ENCODE peak calls at places on chromosomes 2 and 18, in nine cellular contexts. T, O, H, R, I, E, W, Q and D are unnamed samples.

GRCh38 chr2:233209978-233210680 is 41.3 kb upstream of the ATG16L1 start:
- DNase-seq in E (no peak), T (peak), H (no peak), O (no peak), I (no peak), R (peak), Q (no peak), W (no peak), D (peak)

GRCh38 chr2:231387904-231388724 is 7.4 kb upstream of the B3GNT7 start:
- DNase-seq in T (no peak), R (no peak), O (no peak), I (no peak), W (no peak), Q (no peak), H (no peak), E (no peak), D (no peak)

GRCh38 chr18:3008546-3008945 is 4.4 kb downstream of the LPIN2 start:
- DNase-seq in H (no peak), I (no peak), Q (no peak), T (peak), O (no peak), E (no peak), R (no peak), W (no peak), D (peak)

GRCh38 chr2:10079192-10079930 is 850 bp downstream of the CYS1 start:
- DNase-seq in W (peak), O (no peak), R (no peak), T (peak), H (peak), Q (no peak), I (no peak), E (peak), D (peak)

GRCh38 chr2:176177580-176178270 is 10.7 kb upstream of the HOXD1 start:
- DNase-seq in Q (no peak), W (peak), E (no peak), R (no peak), T (no peak), H (no peak), O (no peak), I (no peak), D (no peak)

GRCh38 chr2:10911291-10912075 is at the start of gene KCNF1:
- DNase-seq in W (peak), I (peak), Q (peak), O (no peak), E (peak), R (peak), H (peak), T (peak), D (peak)

GRCh38 chr2:213021971-213022899 is 129.2 kb downstream of the IKZF2 start:
- DNase-seq in Q (no peak), W (no peak), I (no peak), R (no peak), O (peak), E (no peak), H (no peak), T (peak), D (peak)

GRCh38 chr2:141911485-141912066 is 219.2 kb downstream of the LRP1B start:
- DNase-seq in T (peak), R (no peak), W (peak), I (peak), H (peak), Q (no peak), O (no peak), E (no peak), D (peak)

GRCh38 chr2:105188343-105188742 is 53.2 kb upstream of the GPR45 start:
- DNase-seq in Q (no peak), I (no peak), T (no peak), E (no peak), R (no peak), W (no peak), O (no peak), H (no peak), D (no peak)

GRCh38 chr2:17543131-17543660 is 2.7 kb downstream of the VSNL1 start:
- DNase-seq in Q (no peak), H (no peak), E (no peak), I (no peak), R (no peak), O (no peak), T (no peak), W (no peak), D (no peak)

GRCh38 chr2:180644709-180645108 is 335.7 kb upstream of the UBE2E3 start:
- DNase-seq in E (peak), O (no peak), T (peak), W (no peak), H (no peak), R (no peak), Q (peak), I (no peak), D (peak)

GRCh38 chr2:39724828-39725144 is 54.3 kb downstream of the THUMPD2 start:
- DNase-seq in T (peak), R (no peak), W (no peak), H (no peak), Q (no peak), E (no peak), O (no peak), I (no peak), D (peak)

GRCh38 chr2:158411748-158412147 is 44.8 kb downstream of the CCDC148 start:
- DNase-seq in R (no peak), T (no peak), E (no peak), I (no peak), H (no peak), O (no peak), Q (no peak), W (no peak), D (no peak)

GRCh38 chr2:205730701-205731271 is 48.5 kb downstream of the NRP2 start:
- DNase-seq in O (no peak), H (no peak), W (no peak), I (no peak), E (no peak), Q (no peak), T (no peak), R (no peak), D (no peak)

GRCh38 chr2:37344453-37345361 is at the start of gene QPCT:
- DNase-seq in W (peak), H (no peak), I (no peak), E (peak), R (peak), T (peak), Q (peak), O (peak), D (peak)

GRCh38 chr2:88059979-88060906 is 4.7 kb upstream of the KRCC1 start:
- DNase-seq in E (no peak), R (no peak), O (peak), I (peak), T (peak), W (peak), Q (no peak), H (peak), D (peak)

GRCh38 chr2:46958431-46959017 is 42.9 kb upstream of the MCFD2 start:
- DNase-seq in O (no peak), W (no peak), Q (no peak), I (no peak), R (peak), T (no peak), H (no peak), E (no peak), D (no peak)

GRCh38 chr2:204010611-204011560 is 74.3 kb downstream of the ICOS start:
- DNase-seq in H (no peak), E (no peak), Q (no peak), R (no peak), O (no peak), W (no peak), I (no peak), T (no peak), D (no peak)

GRCh38 chr2:191190439-191190838 is 39.6 kb upstream of the STAT4 start:
- DNase-seq in H (no peak), Q (no peak), W (peak), T (no peak), R (no peak), O (no peak), I (no peak), E (no peak), D (no peak)

GRCh38 chr18:49647496-49648168 is 85.8 kb downstream of the LIPG start:
- DNase-seq in H (no peak), W (no peak), I (no peak), O (no peak), Q (no peak), R (peak), E (no peak), T (peak), D (no peak)

GRCh38 chr2:118269408-118270051 is 181.3 kb downstream of the INSIG2 start:
- DNase-seq in Q (peak), H (no peak), W (no peak), O (no peak), T (peak), I (no peak), E (no peak), R (no peak), D (no peak)

GRCh38 chr2:78780321-78780720 is 245.2 kb upstream of the REG3G start:
- DNase-seq in R (no peak), W (peak), E (no peak), Q (no peak), O (no peak), I (peak), H (no peak), T (no peak), D (no peak)

GRCh38 chr2:84808279-84808678 is 72.6 kb downstream of the TRABD2A start:
- DNase-seq in W (no peak), I (no peak), O (no peak), H (no peak), R (no peak), E (no peak), Q (no peak), T (no peak), D (no peak)

GRCh38 chr2:120488531-120488930 is 142.6 kb downstream of the INHBB start:
- DNase-seq in H (no peak), O (no peak), I (no peak), T (no peak), Q (no peak), E (no peak), W (no peak), R (peak), D (no peak)

GRCh38 chr2:520663-521340 is 156.4 kb downstream of the TMEM18 start:
- DNase-seq in O (no peak), R (no peak), Q (no peak), W (no peak), E (no peak), H (no peak), I (no peak), T (no peak), D (no peak)

GRCh38 chr18:64974378-64975125 is 776.3 kb upstream of the CDH7 start:
- DNase-seq in R (no peak), T (no peak), O (no peak), H (no peak), I (no peak), E (no peak), Q (no peak), W (no peak), D (no peak)